ENCODE peak calls at places on chromosomes 16 and 17, in seven cellular contexts. One of them, this sample, is unnamed.

GRCh38 chr16:11586856-11587642 is at the start of gene LITAF:
- DNase-seq in transverse colon: peak
- DNase-seq in prostate gland: peak
- DNase-seq in K562: peak
- DNase-seq in GM12878: no peak
- DNase-seq in sigmoid colon: peak
- DNase-seq in stomach: peak
- DNase-seq in this sample: peak

GRCh38 chr16:23378256-23378655 is 74.7 kb downstream of the COG7 start:
- DNase-seq in transverse colon: no peak
- DNase-seq in prostate gland: no peak
- DNase-seq in K562: no peak
- DNase-seq in sigmoid colon: no peak
- DNase-seq in stomach: no peak
- DNase-seq in GM12878: no peak
- DNase-seq in this sample: no peak

GRCh38 chr17:77635176-77635575 is 323.3 kb upstream of the TNRC6C start:
- DNase-seq in stomach: no peak
- DNase-seq in transverse colon: no peak
- DNase-seq in sigmoid colon: no peak
- DNase-seq in prostate gland: no peak
- DNase-seq in GM12878: no peak
- DNase-seq in K562: no peak
- DNase-seq in this sample: no peak

GRCh38 chr17:40327735-40328385 is 18.9 kb downstream of the RARA start:
- DNase-seq in prostate gland: no peak
- DNase-seq in sigmoid colon: peak
- DNase-seq in transverse colon: no peak
- DNase-seq in K562: no peak
- DNase-seq in stomach: no peak
- DNase-seq in GM12878: no peak
- DNase-seq in this sample: no peak

GRCh38 chr16:11114366-11115164 is 141.4 kb downstream of the SOCS1 start:
- DNase-seq in transverse colon: no peak
- DNase-seq in K562: no peak
- DNase-seq in prostate gland: no peak
- DNase-seq in GM12878: no peak
- DNase-seq in stomach: no peak
- DNase-seq in sigmoid colon: no peak
- DNase-seq in this sample: no peak

GRCh38 chr16:30541502-30542329 is 7.1 kb upstream of the ZNF747 start:
- DNase-seq in GM12878: no peak
- DNase-seq in sigmoid colon: no peak
- DNase-seq in transverse colon: peak
- DNase-seq in prostate gland: no peak
- DNase-seq in stomach: peak
- DNase-seq in K562: no peak
- DNase-seq in this sample: no peak

GRCh38 chr16:4682616-4683254 is 10.6 kb upstream of the NUDT16L1 start:
- DNase-seq in GM12878: no peak
- DNase-seq in prostate gland: peak
- DNase-seq in stomach: peak
- DNase-seq in K562: peak
- DNase-seq in sigmoid colon: peak
- DNase-seq in transverse colon: no peak
- DNase-seq in this sample: peak

GRCh38 chr17:385195-385835 is 32.7 kb upstream of the RPH3AL start:
- DNase-seq in transverse colon: peak
- DNase-seq in prostate gland: no peak
- DNase-seq in GM12878: no peak
- DNase-seq in sigmoid colon: peak
- DNase-seq in stomach: peak
- DNase-seq in K562: no peak
- DNase-seq in this sample: no peak

GRCh38 chr17:21090889-21091618 is 35.7 kb upstream of the DHRS7B start:
- DNase-seq in K562: no peak
- DNase-seq in GM12878: no peak
- DNase-seq in transverse colon: no peak
- DNase-seq in sigmoid colon: no peak
- DNase-seq in prostate gland: no peak
- DNase-seq in stomach: no peak
- DNase-seq in this sample: no peak

GRCh38 chr17:39410279-39410678 is 8.9 kb upstream of the FBXL20 start:
- DNase-seq in prostate gland: no peak
- DNase-seq in K562: no peak
- DNase-seq in transverse colon: no peak
- DNase-seq in stomach: no peak
- DNase-seq in GM12878: no peak
- DNase-seq in sigmoid colon: no peak
- DNase-seq in this sample: no peak

GRCh38 chr17:50507871-50508572 is at the start of gene MYCBPAP:
- DNase-seq in GM12878: peak
- DNase-seq in sigmoid colon: peak
- DNase-seq in K562: no peak
- DNase-seq in stomach: peak
- DNase-seq in transverse colon: peak
- DNase-seq in prostate gland: peak
- DNase-seq in this sample: peak

GRCh38 chr17:50502643-50502990 is 5.6 kb upstream of the MYCBPAP start:
- DNase-seq in GM12878: no peak
- DNase-seq in stomach: no peak
- DNase-seq in prostate gland: no peak
- DNase-seq in transverse colon: no peak
- DNase-seq in sigmoid colon: no peak
- DNase-seq in K562: no peak
- DNase-seq in this sample: no peak

GRCh38 chr17:50505731-50506130 is 2.5 kb upstream of the MYCBPAP start:
- DNase-seq in prostate gland: no peak
- DNase-seq in stomach: no peak
- DNase-seq in sigmoid colon: no peak
- DNase-seq in GM12878: no peak
- DNase-seq in transverse colon: no peak
- DNase-seq in K562: no peak
- DNase-seq in this sample: no peak

GRCh38 chr17:50508573-50509460 is 578 bp downstream of the MYCBPAP start:
- DNase-seq in GM12878: no peak
- DNase-seq in prostate gland: no peak
- DNase-seq in transverse colon: no peak
- DNase-seq in K562: no peak
- DNase-seq in sigmoid colon: no peak
- DNase-seq in stomach: no peak
- DNase-seq in this sample: no peak

DNA sequence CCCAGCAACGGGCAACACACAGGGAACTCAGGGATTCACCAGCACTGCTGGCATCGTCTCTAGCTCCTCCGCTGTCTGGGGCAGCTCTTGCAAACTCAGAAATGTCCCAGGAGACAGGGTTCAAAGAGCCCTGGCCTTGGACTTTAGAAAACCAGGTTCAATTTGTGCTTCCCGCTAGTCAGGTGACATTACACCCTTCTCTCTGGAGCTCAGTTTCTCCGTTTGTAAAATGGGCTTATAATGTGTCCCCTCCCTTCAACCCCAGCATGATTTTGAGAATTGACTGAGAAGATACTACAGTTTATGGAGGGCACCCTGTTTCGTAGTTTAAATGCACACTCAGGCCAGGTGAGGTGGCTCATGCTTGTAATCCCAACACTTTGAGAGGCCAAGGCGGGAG is 1.9 kb upstream of the MYCBPAP start:
- DNase-seq in K562: no peak
- DNase-seq in prostate gland: no peak
- DNase-seq in sigmoid colon: no peak
- DNase-seq in GM12878: no peak
- DNase-seq in transverse colon: no peak
- DNase-seq in stomach: no peak
- DNase-seq in this sample: no peak
- TF ChIP-seq POLR2AphosphoS5 in K562: no peak
- TF ChIP-seq POLR2AphosphoS5 in prostate gland: no peak
- TF ChIP-seq POLR2AphosphoS5 in sigmoid colon: no peak
- TF ChIP-seq POLR2AphosphoS5 in GM12878: no peak
- TF ChIP-seq POLR2AphosphoS5 in transverse colon: no peak
- TF ChIP-seq POLR2AphosphoS5 in stomach: no peak
- TF ChIP-seq POLR2AphosphoS5 in this sample: no peak

GRCh38 chr16:84795338-84796053 is 24.3 kb upstream of the CRISPLD2 start:
- DNase-seq in prostate gland: no peak
- DNase-seq in sigmoid colon: peak
- DNase-seq in transverse colon: peak
- DNase-seq in stomach: peak
- DNase-seq in GM12878: no peak
- DNase-seq in K562: no peak
- DNase-seq in this sample: no peak
- TF ChIP-seq POLR2A in prostate gland: no peak
- TF ChIP-seq POLR2A in sigmoid colon: peak
- TF ChIP-seq POLR2A in transverse colon: peak
- TF ChIP-seq POLR2A in stomach: no peak
- TF ChIP-seq POLR2A in GM12878: no peak
- TF ChIP-seq POLR2A in K562: no peak
- TF ChIP-seq POLR2A in this sample: no peak

DNA sequence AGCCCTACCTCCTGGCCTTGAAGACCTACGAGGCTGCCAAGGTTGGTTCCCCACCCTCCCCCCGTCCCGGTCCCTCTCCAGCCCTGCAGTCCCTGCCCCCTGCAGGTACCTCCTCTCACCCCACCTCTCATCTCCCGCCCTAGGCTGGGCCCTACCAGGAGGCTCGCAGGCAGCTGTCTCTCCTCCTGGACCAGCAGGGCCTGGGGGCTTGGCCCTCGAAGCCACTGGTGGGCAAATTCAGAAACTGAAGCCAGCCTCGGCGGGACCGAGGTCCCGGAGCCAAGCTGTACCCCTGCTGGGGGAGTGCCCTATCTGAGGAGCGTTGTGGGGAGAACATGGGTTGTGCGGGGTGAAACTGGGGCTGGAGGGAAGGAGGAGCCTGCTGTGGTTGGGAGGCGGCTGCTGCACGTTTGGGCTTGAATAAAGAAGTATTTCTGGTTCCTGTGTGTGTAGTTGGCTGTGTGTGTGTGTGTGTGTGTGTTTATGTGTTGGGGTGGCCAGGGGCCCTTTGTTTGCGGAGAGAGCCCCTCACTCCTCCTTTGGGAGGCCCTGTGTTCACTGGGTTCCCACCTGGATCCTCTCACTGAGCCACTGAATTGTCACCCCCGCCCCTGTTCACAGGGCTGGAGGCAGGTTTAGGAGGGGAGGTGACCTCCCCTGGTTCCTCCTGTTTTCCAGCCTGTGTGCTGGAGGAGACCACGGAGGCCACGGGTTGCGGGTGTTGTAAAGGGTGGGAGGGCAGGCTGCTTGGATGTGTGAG is 6.0 kb downstream of the ADAD2 start:
- DNase-seq in GM12878: no peak
- DNase-seq in transverse colon: no peak
- DNase-seq in sigmoid colon: no peak
- DNase-seq in stomach: no peak
- DNase-seq in prostate gland: peak
- DNase-seq in K562: no peak
- DNase-seq in this sample: no peak
- H3K4me3 ChIP-seq in GM12878: no peak
- H3K4me3 ChIP-seq in transverse colon: no peak
- H3K4me3 ChIP-seq in sigmoid colon: no peak
- H3K4me3 ChIP-seq in stomach: no peak
- H3K4me3 ChIP-seq in prostate gland: no peak
- H3K4me3 ChIP-seq in K562: no peak
- H3K4me3 ChIP-seq in this sample: no peak

GRCh38 chr17:19003543-19003965 is 1.0 kb downstream of the FAM83G start:
- DNase-seq in GM12878: no peak
- DNase-seq in transverse colon: no peak
- DNase-seq in prostate gland: no peak
- DNase-seq in stomach: no peak
- DNase-seq in sigmoid colon: no peak
- DNase-seq in K562: no peak
- DNase-seq in this sample: no peak

GRCh38 chr17:19002805-19003542 is 1.6 kb downstream of the FAM83G start:
- DNase-seq in stomach: no peak
- DNase-seq in GM12878: no peak
- DNase-seq in sigmoid colon: no peak
- DNase-seq in transverse colon: no peak
- DNase-seq in K562: no peak
- DNase-seq in prostate gland: no peak
- DNase-seq in this sample: no peak

GRCh38 chr17:19005442-19005773 is 844 bp upstream of the FAM83G start:
- DNase-seq in K562: no peak
- DNase-seq in stomach: no peak
- DNase-seq in transverse colon: no peak
- DNase-seq in GM12878: no peak
- DNase-seq in sigmoid colon: no peak
- DNase-seq in prostate gland: no peak
- DNase-seq in this sample: no peak

GRCh38 chr17:19004601-19005441 is at the start of gene FAM83G:
- DNase-seq in prostate gland: peak
- DNase-seq in stomach: peak
- DNase-seq in GM12878: peak
- DNase-seq in K562: peak
- DNase-seq in transverse colon: peak
- DNase-seq in sigmoid colon: peak
- DNase-seq in this sample: peak

DNA sequence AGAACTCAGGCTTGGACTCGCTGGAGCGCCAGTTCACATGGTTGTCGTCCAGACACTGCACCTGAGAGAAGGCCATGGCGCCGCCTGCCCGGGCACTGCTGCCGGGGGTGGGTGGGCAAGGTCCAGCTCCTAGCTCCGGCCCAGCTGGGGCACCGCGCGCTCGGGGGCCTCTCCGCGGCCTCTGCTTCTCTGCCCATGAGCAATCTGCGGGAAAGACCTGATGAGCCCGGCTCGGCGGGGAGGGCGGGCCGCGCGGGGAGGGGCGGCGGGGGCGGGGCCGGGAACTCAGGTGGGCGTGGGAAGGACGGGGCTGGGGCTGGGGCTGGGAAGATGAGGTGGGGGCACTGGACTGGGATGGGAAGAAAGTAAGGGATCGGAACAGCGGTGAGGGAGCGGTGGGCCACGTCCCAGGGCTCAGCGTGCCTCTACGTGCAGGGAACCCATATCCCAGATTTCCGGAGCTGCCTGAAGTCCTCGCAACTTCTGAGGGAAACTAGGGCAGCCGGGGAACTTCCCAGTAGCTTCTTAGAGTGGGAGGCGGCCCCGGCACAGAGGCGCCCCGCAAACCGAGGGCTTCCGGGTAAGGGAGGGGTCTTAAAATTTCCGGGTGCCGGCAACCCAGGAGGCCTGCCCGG is 481 bp downstream of the FAM83G start:
- DNase-seq in prostate gland: no peak
- DNase-seq in K562: peak
- DNase-seq in transverse colon: peak
- DNase-seq in sigmoid colon: no peak
- DNase-seq in stomach: peak
- DNase-seq in GM12878: no peak
- DNase-seq in this sample: peak
- TF ChIP-seq POLR2AphosphoS5 in prostate gland: no peak
- TF ChIP-seq POLR2AphosphoS5 in K562: no peak
- TF ChIP-seq POLR2AphosphoS5 in transverse colon: peak
- TF ChIP-seq POLR2AphosphoS5 in sigmoid colon: no peak
- TF ChIP-seq POLR2AphosphoS5 in stomach: no peak
- TF ChIP-seq POLR2AphosphoS5 in GM12878: no peak
- TF ChIP-seq POLR2AphosphoS5 in this sample: no peak

GRCh38 chr17:28644782-28645575 is at the start of gene BLTP2:
- DNase-seq in sigmoid colon: peak
- DNase-seq in prostate gland: peak
- DNase-seq in GM12878: peak
- DNase-seq in transverse colon: peak
- DNase-seq in K562: peak
- DNase-seq in stomach: peak
- DNase-seq in this sample: peak
- TF ChIP-seq POLR2A in sigmoid colon: peak
- TF ChIP-seq POLR2A in prostate gland: peak
- TF ChIP-seq POLR2A in GM12878: peak
- TF ChIP-seq POLR2A in transverse colon: peak
- TF ChIP-seq POLR2A in K562: peak
- TF ChIP-seq POLR2A in stomach: no peak
- TF ChIP-seq POLR2A in this sample: peak

This sample was measured in upper lobe of left lung.